ENCODE peak calls at places on chromosomes 11 and 22, in four cellular contexts. M, L, W and R are unnamed samples. For H3K4me1 and H3K9me3, the result is how much of the 10 kb centered on the place peaks cover.

GRCh38 chr11:128061321-128061871 is 526.0 kb downstream of the ETS1 start:
- DNase-seq in M (no peak), L (no peak), W (no peak), R (no peak)

GRCh38 chr22:33328789-33329296 is 270.7 kb upstream of the SYN3 start:
- DNase-seq in M (no peak), L (no peak), W (no peak), R (no peak)

GRCh38 chr11:29751618-29752017 is 265.2 kb downstream of the KCNA4 start:
- DNase-seq in M (no peak), L (no peak), W (no peak), R (no peak)

GRCh38 chr22:35683560-35683959 is 34.1 kb upstream of the APOL5 start:
- DNase-seq in M (no peak), L (no peak), W (no peak), R (no peak)

GRCh38 chr11:113161671-113162589 is 152.5 kb upstream of the TTC12 start:
- DNase-seq in M (peak), L (no peak), W (peak), R (no peak)

GRCh38 chr11:96969251-96969650 is 579.4 kb downstream of the JRKL start:
- DNase-seq in M (no peak), L (no peak), W (no peak), R (no peak)

GRCh38 chr11:134252539-134253188 is 488 bp downstream of the THYN1 start:
- DNase-seq in M (peak), L (no peak), W (no peak), R (no peak)

GRCh38 chr11:71433648-71434450 is 14.3 kb downstream of the DHCR7 start:
- DNase-seq in M (no peak), L (no peak), W (peak), R (peak)

GRCh38 chr11:17612221-17613188 is 65.4 kb downstream of the OTOG start:
- DNase-seq in M (no peak), L (no peak), W (no peak), R (no peak)

GRCh38 chr11:64245401-64245796 is 1.3 kb downstream of the PPP1R14B start:
- DNase-seq in M (no peak), L (no peak), W (peak), R (peak)

GRCh38 chr11:44955019-44955738 is 4.5 kb upstream of the TP53I11 start:
- DNase-seq in M (no peak), L (no peak), W (peak), R (peak)

GRCh38 chr11:125945011-125945796 is 640 bp upstream of the VSIG10L2 start:
- DNase-seq in M (no peak), L (no peak), W (no peak), R (no peak)

GRCh38 chr22:43885319-43885671 is 6.5 kb downstream of the PNPLA5 start:
- DNase-seq in M (no peak), L (no peak), W (no peak), R (no peak)

GRCh38 chr11:65978391-65979238 is 17.1 kb downstream of the SART1 start:
- DNase-seq in M (no peak), L (no peak), W (no peak), R (no peak)

GRCh38 chr11:61342207-61342803 is 9.3 kb downstream of the TKFC start:
- DNase-seq in M (no peak), L (no peak), W (no peak), R (no peak)

GRCh38 chr11:92296138-92296515 is 71.5 kb downstream of the FAT3 start:
- DNase-seq in M (no peak), L (no peak), W (no peak), R (no peak)

GRCh38 chr11:47388697-47389576 is 10.6 kb upstream of the SPI1 start:
- DNase-seq in M (no peak), L (no peak), W (no peak), R (no peak)

GRCh38 chr11:19577391-19577831 is 135.2 kb upstream of the NAV2 start:
- DNase-seq in M (peak), L (no peak), W (no peak), R (no peak)
- H3K4me3 ChIP-seq in M (no peak), L (no peak), W (no peak), R (peak)

DNA sequence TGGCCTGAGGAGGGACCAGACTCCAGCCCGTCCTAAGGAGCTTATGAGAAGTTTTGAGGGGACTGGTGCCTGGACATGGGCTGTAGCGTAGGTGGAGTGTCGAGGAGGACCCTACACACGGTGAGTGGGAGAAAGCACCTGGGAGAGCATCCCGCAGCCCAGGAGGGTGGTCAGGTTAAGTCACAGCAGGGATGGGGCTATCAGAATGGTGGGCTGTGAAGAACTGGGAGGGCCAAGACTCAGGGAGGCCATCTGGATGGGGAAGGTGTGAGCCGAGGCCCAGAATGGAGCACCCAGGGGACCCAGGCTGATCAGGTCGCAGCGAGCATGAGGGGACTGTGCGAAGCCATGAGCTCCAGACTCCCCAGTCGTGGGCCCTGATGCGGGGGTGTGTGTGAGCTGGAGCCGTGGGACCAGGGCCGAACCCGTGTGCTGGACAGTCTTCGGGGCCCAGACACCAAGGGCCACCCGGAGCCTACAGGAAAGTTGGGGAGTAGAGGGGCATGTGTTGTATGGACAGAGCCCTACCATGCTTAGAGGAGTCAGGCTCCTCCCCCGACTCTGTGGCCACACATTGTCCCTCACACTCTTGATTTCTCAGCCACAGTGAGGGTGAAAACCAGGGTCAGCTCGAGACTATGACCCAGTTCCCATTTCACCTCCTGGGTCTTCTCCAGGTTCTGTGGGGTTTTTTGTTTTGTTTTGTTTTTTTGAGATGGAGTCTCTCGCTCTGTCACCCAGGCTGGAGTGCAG is 54.3 kb downstream of the BCR start:
- DNase-seq in M (no peak), L (no peak), W (no peak), R (no peak)
- H3K4me1 ChIP-seq in M (under half), L (under half), W (under half), R (half or more)

GRCh38 chr11:121500717-121501116 is 48.0 kb upstream of the SORL1-AS1 start:
- DNase-seq in M (no peak), L (no peak), W (no peak), R (no peak)

GRCh38 chr11:121508449-121508848 is 55.7 kb upstream of the SORL1-AS1 start:
- DNase-seq in M (no peak), L (no peak), W (no peak), R (no peak)

GRCh38 chr11:121500275-121500674 is 47.5 kb upstream of the SORL1-AS1 start:
- DNase-seq in M (no peak), L (no peak), W (no peak), R (no peak)

GRCh38 chr11:121499405-121499804 is 46.6 kb upstream of the SORL1-AS1 start:
- DNase-seq in M (no peak), L (no peak), W (no peak), R (no peak)

GRCh38 chr11:121503056-121503455 is 50.3 kb upstream of the SORL1-AS1 start:
- DNase-seq in M (no peak), L (no peak), W (no peak), R (no peak)
- H3K9me3 ChIP-seq in M (under half), L (under half), W (under half), R (under half)

GRCh38 chr11:57646756-57647303 is 2.9 kb downstream of the YPEL4 start:
- DNase-seq in M (no peak), L (no peak), W (no peak), R (no peak)

GRCh38 chr11:57645716-57646085 is 4.0 kb downstream of the YPEL4 start:
- DNase-seq in M (peak), L (no peak), W (no peak), R (no peak)

GRCh38 chr11:57644748-57645715 is 4.7 kb downstream of the YPEL4 start:
- DNase-seq in M (peak), L (peak), W (peak), R (peak)

GRCh38 chr11:57647368-57647767 is 2.3 kb downstream of the YPEL4 start:
- DNase-seq in M (peak), L (no peak), W (no peak), R (no peak)

DNA sequence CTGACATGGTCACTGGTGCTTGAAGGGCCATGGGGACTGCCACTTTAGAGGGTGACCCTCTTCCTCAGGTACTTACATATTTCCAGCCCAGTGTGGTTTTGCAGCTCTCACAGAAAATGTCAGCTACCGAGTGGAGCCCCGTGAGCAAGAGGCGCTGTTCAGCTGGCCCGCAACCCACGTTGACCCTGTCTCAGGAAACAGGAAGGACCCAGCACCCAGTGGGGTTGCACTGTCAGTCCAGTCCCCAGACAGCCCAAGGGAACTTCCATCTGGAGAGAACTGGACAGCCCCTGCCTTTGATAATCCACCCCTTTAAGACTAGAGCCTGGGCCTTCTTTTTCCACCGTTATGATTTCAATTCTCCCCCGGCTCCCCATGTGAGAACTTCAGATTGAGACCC is 3.5 kb downstream of the YPEL4 start:
- DNase-seq in M (no peak), L (no peak), W (no peak), R (no peak)
- H3K4me3 ChIP-seq in M (no peak), L (no peak), W (no peak), R (no peak)

DNA sequence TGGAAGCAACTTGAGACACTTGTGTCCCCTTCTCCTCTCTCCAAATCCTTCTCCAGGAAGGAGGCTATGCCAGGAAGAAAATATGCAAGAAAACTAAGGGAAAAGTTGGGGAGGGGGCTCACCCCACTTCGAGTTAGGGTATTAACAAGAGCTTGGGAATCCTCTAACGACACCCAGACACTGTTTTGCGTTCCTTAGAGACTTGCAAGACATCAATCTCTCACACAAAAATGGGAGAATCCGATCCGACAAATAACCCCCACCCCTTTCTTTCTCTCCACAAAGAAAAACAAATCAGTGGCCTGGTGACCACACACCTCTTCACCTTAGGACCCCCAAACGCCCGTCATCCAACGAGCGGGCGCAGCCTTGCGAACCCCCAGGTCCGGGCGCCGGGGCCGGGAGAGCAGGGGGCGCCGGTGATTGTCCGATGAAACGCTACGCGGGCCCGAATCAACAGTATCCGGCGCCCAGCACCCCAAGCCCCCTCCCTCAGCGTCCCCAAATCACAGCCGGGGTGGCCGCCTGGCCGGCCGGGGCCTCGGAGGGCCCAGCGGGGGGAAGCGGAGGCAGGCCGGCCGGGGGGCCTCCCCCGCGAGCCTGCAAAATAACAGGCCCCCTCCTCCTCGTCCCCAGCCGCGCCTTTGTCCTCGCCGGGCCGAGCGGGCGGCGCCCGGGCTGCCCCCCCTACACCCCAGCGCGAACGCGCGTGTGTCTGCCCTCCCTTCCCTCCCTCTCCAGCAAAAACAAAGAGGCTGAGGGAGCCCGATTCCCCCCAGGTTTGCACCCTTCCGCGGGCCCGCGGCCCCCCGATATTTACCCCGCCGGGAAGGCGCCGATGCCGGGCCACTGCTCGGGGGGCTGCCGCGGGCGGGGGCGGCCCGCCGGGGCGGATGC is 645 bp downstream of the CSNK1E start:
- DNase-seq in M (peak), L (peak), W (peak), R (peak)
- H3K4me1 ChIP-seq in M (under half), L (half or more), W (under half), R (under half)

DNA sequence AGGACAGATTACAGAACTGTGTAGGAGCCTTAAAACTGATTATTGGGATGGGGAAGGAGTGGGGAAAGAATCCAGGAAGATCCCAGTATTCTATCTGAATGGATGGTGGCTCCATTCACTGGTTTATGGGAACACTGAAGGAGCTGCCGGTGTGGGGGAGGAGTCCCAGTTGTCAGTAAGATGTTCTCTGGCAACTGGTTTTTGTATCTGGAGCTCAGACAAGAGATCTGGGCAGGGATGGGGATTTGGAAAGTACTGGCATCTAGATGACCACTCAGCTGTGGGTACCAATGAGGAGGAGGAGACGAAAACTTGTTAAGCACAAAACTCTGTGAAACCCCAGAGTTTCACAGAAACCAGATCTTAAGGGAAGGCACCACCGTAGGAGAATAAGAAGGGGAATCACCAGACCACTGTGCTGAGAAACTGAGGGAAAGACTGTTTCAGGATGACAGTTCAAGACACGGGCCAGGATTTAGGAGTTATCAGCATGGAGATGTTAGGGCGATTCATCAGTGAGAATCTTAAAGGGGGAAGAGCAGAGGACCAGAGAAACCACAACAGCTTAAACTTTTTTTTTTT is 28.1 kb downstream of the LDLRAD3 start:
- DNase-seq in M (no peak), L (no peak), W (no peak), R (no peak)
- H3K9me3 ChIP-seq in M (under half), L (under half), W (under half), R (under half)

DNA sequence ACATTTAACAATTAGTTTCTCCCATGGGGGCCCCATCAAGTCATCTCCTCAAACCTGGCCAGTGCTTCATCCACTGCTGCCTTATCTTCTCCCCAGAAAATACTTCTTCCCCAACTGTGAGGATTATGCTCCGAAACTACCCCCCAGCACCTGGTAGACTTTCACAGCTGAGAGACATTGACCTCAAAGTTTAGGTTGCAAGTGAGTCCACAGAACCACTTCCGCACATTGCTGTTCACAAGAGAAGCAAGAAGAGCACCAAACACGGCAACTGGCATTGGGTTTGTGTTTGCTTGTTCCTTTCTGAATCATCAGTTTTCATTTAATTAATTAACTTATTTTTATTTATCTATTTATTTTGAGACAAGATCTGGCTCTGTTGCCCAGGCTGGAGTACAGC is 6.1 kb downstream of the MCHR1 start:
- DNase-seq in M (no peak), L (no peak), W (no peak), R (no peak)
- H3K4me3 ChIP-seq in M (no peak), L (no peak), W (no peak), R (no peak)

GRCh38 chr11:16350125-16350524 is 6.2 kb downstream of the SOX6 start:
- DNase-seq in M (no peak), L (no peak), W (no peak), R (no peak)
- H3K4me1 ChIP-seq in M (under half), L (under half), W (under half), R (under half)

DNA sequence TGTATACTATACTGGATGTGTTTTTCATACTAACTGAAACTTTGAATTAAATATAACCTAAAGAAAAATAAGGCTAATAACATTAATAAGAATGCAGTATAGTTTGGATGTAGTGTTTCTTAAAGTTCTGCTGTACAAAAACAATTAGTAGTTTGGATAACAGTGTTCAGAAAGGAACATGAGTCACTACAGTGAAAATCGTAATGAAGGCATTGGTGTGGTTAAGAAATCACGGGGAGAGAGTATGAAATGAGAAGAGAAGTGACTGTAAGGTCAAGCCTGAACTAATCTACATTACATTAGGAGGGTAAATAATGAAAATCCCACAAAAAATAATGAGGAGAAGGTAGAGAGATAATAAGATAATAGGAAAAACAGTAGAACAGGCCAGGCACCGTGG is 726.6 kb upstream of the ARHGAP42 start:
- DNase-seq in M (no peak), L (no peak), W (no peak), R (no peak)
- H3K9me3 ChIP-seq in M (under half), L (under half), W (under half), R (under half)